ENCODE peak calls at places on chromosome 20, in ten cellular contexts. G is CD8-positive, alpha-beta T cell; C is NCI-H1092; J is caudate nucleus; B is neuronal stem cell; N is fibroblast of lung; T is NCI-H446; K is activated T-cell treated with anti-CD3 and anti-CD28 coated beads, Interleukin-2, amount 50 U/mL, for 48 hours; S is neural progenitor cell; E is EL. H is an unnamed sample.

GRCh38 chr20:21514553-21515251 is 838 bp upstream of the NKX2-2 start:
- DNase-seq in G (no peak), C (no peak), J (no peak), B (no peak), N (no peak), T (peak), K (no peak), S (peak), E (no peak), H (peak)

GRCh38 chr20:58231678-58232077 is 3.2 kb upstream of the ANKRD60 start:
- DNase-seq in G (no peak), C (peak), J (no peak), B (no peak), N (no peak), T (peak), K (no peak), S (peak), E (peak), H (no peak)

GRCh38 chr20:846894-847278 is 13.4 kb downstream of the FAM110A start:
- DNase-seq in G (peak), C (no peak), J (no peak), B (no peak), N (no peak), T (no peak), K (peak), S (no peak), E (no peak), H (no peak)

GRCh38 chr20:5529331-5530142 is 212.8 kb upstream of the PROKR2 start:
- DNase-seq in G (peak), C (peak), J (no peak), B (peak), N (peak), T (peak), K (peak), S (peak), E (peak), H (peak)

GRCh38 chr20:33909331-33909921 is 84.3 kb upstream of the RALY start:
- DNase-seq in G (no peak), C (no peak), J (no peak), B (no peak), N (peak), T (no peak), K (no peak), S (no peak), E (peak), H (no peak)

GRCh38 chr20:36202891-36203338 is 33.4 kb upstream of the AAR2 start:
- DNase-seq in G (peak), C (peak), J (no peak), B (peak), N (peak), T (peak), K (peak), S (peak), E (peak), H (peak)

GRCh38 chr20:50930139-50931047 is 844 bp downstream of the ADNP start:
- DNase-seq in G (no peak), C (no peak), J (no peak), B (peak), N (no peak), T (peak), K (peak), S (peak), E (no peak), H (peak)

GRCh38 chr20:6473197-6473596 is 294.3 kb upstream of the BMP2 start:
- DNase-seq in G (no peak), C (no peak), J (no peak), B (no peak), N (peak), T (no peak), K (no peak), S (no peak), E (no peak), H (no peak)

GRCh38 chr20:38143646-38144554 is 21.2 kb downstream of the TGM2 start:
- DNase-seq in G (no peak), C (no peak), J (no peak), B (no peak), N (peak), T (no peak), K (no peak), S (no peak), E (peak), H (no peak)

GRCh38 chr20:21436186-21436585 is 38.9 kb upstream of the NKX2-4 start:
- DNase-seq in G (no peak), C (no peak), J (no peak), B (no peak), N (peak), T (no peak), K (no peak), S (no peak), E (peak), H (no peak)

GRCh38 chr20:32112862-32113261 is 3.3 kb downstream of the TM9SF4 start:
- DNase-seq in G (no peak), C (no peak), J (no peak), B (no peak), N (no peak), T (no peak), K (no peak), S (no peak), E (no peak), H (no peak)

GRCh38 chr20:50292324-50293243 is 102.0 kb downstream of the CEBPB start:
- DNase-seq in G (no peak), C (no peak), J (no peak), B (no peak), N (peak), T (peak), K (peak), S (no peak), E (peak), H (peak)

GRCh38 chr20:32432277-32432676 is 74.1 kb downstream of the ASXL1 start:
- DNase-seq in G (no peak), C (no peak), J (no peak), B (no peak), N (no peak), T (no peak), K (no peak), S (no peak), E (no peak), H (no peak)

GRCh38 chr20:29472606-29473005 is 1784.9 kb upstream of the DEFB115 start:
- DNase-seq in G (no peak), C (no peak), J (no peak), B (no peak), N (no peak), T (no peak), K (no peak), S (no peak), E (no peak), H (no peak)